ENCODE peak calls at places on chromosome 11, in seven cellular contexts. X is GF-D8; J is stimulated activated CD4-positive, alpha-beta T cell treated with anti-CD3 and anti-CD28 coated beads, Interleukin-4, amount 100 ng/mL, for 24 hours; Q is NCI-H1417; H is activated T-cell treated with anti-CD3 and anti-CD28 coated beads for 1 hour; W is posterior cingulate gyrus; F is NCI-H2081. A is an unnamed sample.

GRCh38 chr11:65417702-65418430 is 4.7 kb upstream of the NEAT1 start:
- DNase-seq in X (no peak), J (peak; percentile 36), Q (no peak), H (no peak), W (no peak), F (peak; percentile 55), A (peak; percentile 69)

GRCh38 chr11:8584096-8584495 is 9.9 kb downstream of the STK33 start:
- DNase-seq in X (no peak), J (no peak), Q (no peak), H (no peak), W (no peak), F (no peak), A (no peak)

GRCh38 chr11:57440744-57441414 is 14.0 kb upstream of the SLC43A3 start:
- DNase-seq in X (no peak), J (no peak), Q (peak; percentile 26), H (no peak), W (no peak), F (no peak), A (no peak)

GRCh38 chr11:3146612-3147256 is 18.4 kb downstream of the OSBPL5 start:
- DNase-seq in X (no peak), J (no peak), Q (no peak), H (no peak), W (no peak), F (no peak), A (no peak)

GRCh38 chr11:63599211-63600122 is 14.8 kb downstream of the PLAAT3 start:
- DNase-seq in X (no peak), J (no peak), Q (no peak), H (no peak), W (no peak), F (no peak), A (no peak)

GRCh38 chr11:10694481-10695239 is 1.1 kb upstream of the IRAG1 start:
- DNase-seq in X (no peak), J (no peak), Q (no peak), H (no peak), W (no peak), F (no peak), A (no peak)

GRCh38 chr11:134050541-134051383 is 18.1 kb upstream of the JAM3 start:
- DNase-seq in X (peak; percentile 50), J (peak; percentile 76), Q (peak; percentile 98), H (peak; percentile 70), W (no peak), F (peak; percentile 77), A (peak; percentile 83)

GRCh38 chr11:94028436-94028835 is 7.3 kb downstream of the HEPHL1 start:
- DNase-seq in X (no peak), J (no peak), Q (no peak), H (no peak), W (no peak), F (no peak), A (no peak)

GRCh38 chr11:123545726-123546125 is 108.7 kb downstream of the SCN3B start:
- DNase-seq in X (no peak), J (no peak), Q (no peak), H (no peak), W (no peak), F (no peak), A (no peak)

GRCh38 chr11:1224491-1225385 is 1.9 kb downstream of the MUC5B start:
- DNase-seq in X (no peak), J (no peak), Q (no peak), H (no peak), W (no peak), F (no peak), A (no peak)

GRCh38 chr11:64691543-64691942 is 31.5 kb downstream of the NRXN2 start:
- DNase-seq in X (no peak), J (no peak), Q (no peak), H (no peak), W (no peak), F (no peak), A (no peak)

GRCh38 chr11:99160447-99160846 is 139.7 kb downstream of the CNTN5 start:
- DNase-seq in X (no peak), J (no peak), Q (peak; percentile 37), H (no peak), W (no peak), F (no peak), A (no peak)

GRCh38 chr11:8934735-8935478 is 2.2 kb upstream of the C11orf16 start:
- DNase-seq in X (no peak), J (no peak), Q (no peak), H (no peak), W (no peak), F (no peak), A (no peak)

GRCh38 chr11:33976351-33977199 is 75.0 kb upstream of the CAPRIN1 start:
- DNase-seq in X (no peak), J (no peak), Q (no peak), H (no peak), W (no peak), F (no peak), A (no peak)

GRCh38 chr11:113332638-113333329 is 18.4 kb downstream of the TTC12 start:
- DNase-seq in X (no peak), J (no peak), Q (no peak), H (no peak), W (no peak), F (no peak), A (no peak)

GRCh38 chr11:66956689-66957290 is 1.4 kb downstream of the PC start:
- DNase-seq in X (peak; percentile 20), J (no peak), Q (no peak), H (no peak), W (peak; percentile 29), F (no peak), A (no peak)

GRCh38 chr11:43986327-43986726 is 43.9 kb downstream of the C11orf96 start:
- DNase-seq in X (no peak), J (no peak), Q (peak; percentile 17), H (no peak), W (no peak), F (no peak), A (no peak)

GRCh38 chr11:107538821-107539220 is 26.7 kb downstream of the ALKBH8 start:
- DNase-seq in X (no peak), J (no peak), Q (no peak), H (no peak), W (no peak), F (no peak), A (no peak)

GRCh38 chr11:107151579-107151978 is 133.3 kb upstream of the GUCY1A2 start:
- DNase-seq in X (no peak), J (no peak), Q (no peak), H (no peak), W (no peak), F (no peak), A (no peak)

GRCh38 chr11:111352935-111353695 is 26.0 kb downstream of the POU2AF1 start:
- DNase-seq in X (no peak), J (no peak), Q (no peak), H (no peak), W (no peak), F (no peak), A (no peak)

GRCh38 chr11:124538019-124538418 is 5.4 kb downstream of the OR8B12 start:
- DNase-seq in X (no peak), J (no peak), Q (no peak), H (no peak), W (no peak), F (no peak), A (no peak)

GRCh38 chr11:127182586-127183203 is 182.1 kb upstream of the KIRREL3 start:
- DNase-seq in X (no peak), J (no peak), Q (peak; percentile 89), H (no peak), W (no peak), F (peak; percentile 88), A (no peak)

GRCh38 chr11:14308114-14308896 is 50.7 kb downstream of the RRAS2 start:
- DNase-seq in X (no peak), J (no peak), Q (peak; percentile 48), H (no peak), W (no peak), F (peak; percentile 49), A (no peak)

GRCh38 chr11:74139151-74139918 is 31.5 kb downstream of the C2CD3 start:
- DNase-seq in X (no peak), J (no peak), Q (no peak), H (no peak), W (no peak), F (no peak), A (no peak)

GRCh38 chr11:17543574-17544180 is 539 bp downstream of the USH1C start:
- DNase-seq in X (no peak), J (no peak), Q (no peak), H (no peak), W (no peak), F (no peak), A (no peak)

GRCh38 chr11:32511926-32512325 is 71.7 kb upstream of the EIF3M start:
- DNase-seq in X (no peak), J (no peak), Q (no peak), H (no peak), W (no peak), F (no peak), A (no peak)

GRCh38 chr11:362642-363442 is 6.5 kb upstream of the B4GALNT4 start:
- DNase-seq in X (no peak), J (no peak), Q (no peak), H (no peak), W (no peak), F (no peak), A (no peak)

GRCh38 chr11:60914620-60915249 is 777 bp downstream of the TMEM109 start:
- DNase-seq in X (no peak), J (peak; percentile 17), Q (peak; percentile 80), H (no peak), W (no peak), F (peak; percentile 27), A (no peak)

GRCh38 chr11:46288451-46288850 is 11.0 kb downstream of the CREB3L1 start:
- DNase-seq in X (no peak), J (no peak), Q (no peak), H (no peak), W (no peak), F (no peak), A (no peak)

GRCh38 chr11:128359515-128359914 is 227.8 kb downstream of the ETS1 start:
- DNase-seq in X (no peak), J (no peak), Q (no peak), H (no peak), W (no peak), F (no peak), A (no peak)

GRCh38 chr11:34468209-34468841 is 29.6 kb downstream of the CAT start:
- DNase-seq in X (peak; percentile 31), J (peak; percentile 51), Q (no peak), H (peak; percentile 12), W (no peak), F (no peak), A (peak; percentile 48)

GRCh38 chr11:12792590-12792989 is 118.4 kb downstream of the TEAD1 start:
- DNase-seq in X (no peak), J (no peak), Q (no peak), H (no peak), W (no peak), F (no peak), A (no peak)